ENCODE peak calls at places on chromosomes 4 and X, in six cellular contexts. X is HEK293T, D is cerebellar cortex, N is dorsolateral prefrontal cortex, H is NCI-H1092 treated with DMSO at 0.1 percent for 48 hours, V is left cardiac atrium. I is an unnamed sample.

GRCh38 chr4:128810331-128810870 is 901 bp downstream of the JADE1 start:
- DNase-seq in X (peak), D (peak), N (no peak), H (peak), V (no peak), I (peak)

GRCh38 chrX:23334871-23335599 is 386 bp downstream of the PTCHD1 start:
- DNase-seq in X (peak), D (peak), N (no peak), H (peak), V (no peak), I (peak)

GRCh38 chr4:119227690-119228089 is 15.2 kb downstream of the USP53 start:
- DNase-seq in X (no peak), D (no peak), N (no peak), H (no peak), V (no peak), I (no peak)

GRCh38 chr4:139651282-139652194 is 14.1 kb upstream of the MGST2 start:
- DNase-seq in X (peak), D (peak), N (peak), H (peak), V (peak), I (peak)

GRCh38 chr4:100504086-100504874 is 13.5 kb downstream of the EMCN start:
- DNase-seq in X (no peak), D (no peak), N (no peak), H (no peak), V (peak), I (no peak)

GRCh38 chrX:119698835-119699234 is 5.9 kb upstream of the SEPTIN6 start:
- DNase-seq in X (peak), D (peak), N (no peak), H (peak), V (no peak), I (peak)

GRCh38 chrX:132968282-132968681 is 9.9 kb upstream of the HS6ST2 start:
- DNase-seq in X (no peak), D (no peak), N (no peak), H (no peak), V (no peak), I (peak)

GRCh38 chrX:69032601-69033000 is 132.7 kb downstream of the PJA1 start:
- DNase-seq in X (peak), D (no peak), N (no peak), H (no peak), V (no peak), I (no peak)

GRCh38 chr4:147958459-147959065 is 226.7 kb downstream of the ARHGAP10 start:
- DNase-seq in X (no peak), D (peak), N (no peak), H (no peak), V (no peak), I (no peak)

GRCh38 chrX:1853916-1854315 is 239.1 kb downstream of the ASMT start:
- DNase-seq in X (no peak), D (no peak), N (no peak), H (no peak), V (no peak), I (no peak)